ENCODE peak calls at places on chromosomes 16 and 17, in four cellular contexts. T, G, Y and Q are unnamed samples.

GRCh38 chr16:50771366-50771765 is 29.5 kb downstream of the CYLD start:
- DNase-seq in T (no peak), G (peak), Y (no peak), Q (no peak)

GRCh38 chr16:939941-940340 is 30.8 kb downstream of the LMF1 start:
- DNase-seq in T (no peak), G (no peak), Y (no peak), Q (no peak)

GRCh38 chr17:81404557-81405165 is 9.4 kb downstream of the BAHCC1 start:
- DNase-seq in T (no peak), G (peak), Y (no peak), Q (no peak)

GRCh38 chr17:3890082-3890892 is 2.6 kb downstream of the CAMKK1 start:
- DNase-seq in T (no peak), G (peak), Y (peak), Q (peak)

GRCh38 chr17:67143318-67143717 is 99.0 kb downstream of the CACNG1 start:
- DNase-seq in T (no peak), G (no peak), Y (no peak), Q (no peak)

GRCh38 chr17:81044764-81045589 is 10.0 kb downstream of the BAIAP2 start:
- DNase-seq in T (no peak), G (peak), Y (peak), Q (no peak)

GRCh38 chr16:85524630-85525463 is 88.3 kb upstream of the GSE1 start:
- DNase-seq in T (no peak), G (peak), Y (no peak), Q (no peak)

GRCh38 chr17:81733507-81734404 is 21.7 kb downstream of the SLC25A10 start:
- DNase-seq in T (peak), G (peak), Y (peak), Q (peak)

GRCh38 chr17:72725432-72726068 is 366.9 kb downstream of the SLC39A11 start:
- DNase-seq in T (peak), G (peak), Y (peak), Q (peak)

GRCh38 chr16:8103649-8104289 is 486.5 kb downstream of the TMEM114 start:
- DNase-seq in T (no peak), G (no peak), Y (no peak), Q (no peak)

GRCh38 chr16:21001262-21001661 is 100.7 kb downstream of the LYRM1 start:
- DNase-seq in T (no peak), G (peak), Y (no peak), Q (peak)
- TF ChIP-seq CTCF in T (peak), G (peak), Y (peak), Q (no peak)

DNA sequence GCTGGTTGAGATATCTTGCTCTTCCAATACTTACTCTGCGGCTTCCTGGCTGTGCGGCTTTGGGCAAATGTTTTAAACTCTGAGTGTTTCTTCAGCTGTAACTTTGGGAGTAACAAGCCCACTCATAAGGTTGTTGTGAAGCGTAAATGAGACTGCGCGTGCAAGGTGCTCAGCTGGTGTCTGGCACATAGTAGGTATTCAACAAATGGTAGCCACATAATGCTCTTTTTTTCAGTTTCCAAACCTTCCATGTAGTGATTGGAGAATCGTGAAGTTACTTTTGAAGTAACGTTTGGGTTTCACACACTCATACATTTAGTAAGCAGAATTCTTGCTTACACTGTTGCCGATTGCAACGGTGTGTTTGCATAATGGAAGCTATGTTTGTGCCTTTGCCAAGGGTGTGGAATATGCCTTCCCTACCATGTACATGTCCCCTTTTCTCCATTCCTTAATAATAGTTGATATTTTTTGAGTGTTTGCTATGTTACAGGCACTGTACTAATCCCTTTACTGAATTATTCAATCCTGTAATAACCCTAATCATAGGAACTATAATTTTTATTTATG is 829 bp downstream of the DHRS7B start:
- DNase-seq in T (no peak), G (peak), Y (no peak), Q (no peak)
- TF ChIP-seq CTCF in T (no peak), G (no peak), Y (no peak), Q (no peak)

GRCh38 chr17:57832299-57832698 is 17.5 kb downstream of the MRPS23 start:
- DNase-seq in T (no peak), G (no peak), Y (no peak), Q (no peak)

GRCh38 chr17:57833597-57833939 is 16.3 kb downstream of the MRPS23 start:
- DNase-seq in T (no peak), G (no peak), Y (no peak), Q (no peak)

GRCh38 chr17:57835333-57835900 is 14.4 kb downstream of the MRPS23 start:
- DNase-seq in T (no peak), G (no peak), Y (no peak), Q (no peak)

GRCh38 chr17:57832711-57833596 is 16.9 kb downstream of the MRPS23 start:
- DNase-seq in T (peak), G (peak), Y (peak), Q (peak)

DNA sequence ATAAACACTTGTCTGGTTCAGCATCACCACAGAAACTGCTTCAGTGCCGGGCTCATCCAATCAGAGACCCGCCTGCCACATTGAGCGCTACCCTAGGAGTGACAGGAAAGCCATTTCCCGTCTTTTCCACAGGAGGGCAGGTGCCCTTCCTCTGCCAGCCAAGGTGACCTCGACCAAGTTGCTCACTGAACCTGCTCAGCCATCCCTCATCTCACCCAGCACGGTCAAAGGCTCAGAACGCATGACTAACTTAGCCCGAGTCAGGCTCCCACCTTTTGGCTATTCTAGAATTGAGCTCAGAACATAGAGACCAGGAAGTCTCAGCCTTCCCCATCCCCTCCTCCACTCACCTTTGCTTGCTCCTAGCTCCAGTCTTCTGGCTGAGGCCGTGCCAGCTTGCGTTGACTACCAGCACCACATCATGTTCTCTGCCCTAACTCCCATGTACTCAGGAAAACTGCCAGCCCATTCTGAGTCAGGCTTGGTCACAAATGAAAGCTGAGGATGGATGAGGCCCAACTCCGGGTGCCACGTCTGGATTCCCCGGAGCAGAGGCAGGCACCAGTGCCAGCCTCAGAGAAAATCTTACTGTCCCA is 15.6 kb downstream of the MRPS23 start:
- DNase-seq in T (no peak), G (no peak), Y (no peak), Q (no peak)
- TF ChIP-seq CTCF in T (peak), G (peak), Y (no peak), Q (no peak)

GRCh38 chr16:82625066-82625968 is 1.5 kb upstream of the CDH13 start:
- DNase-seq in T (no peak), G (peak), Y (no peak), Q (no peak)

GRCh38 chr16:82621796-82622195 is 5.0 kb upstream of the CDH13 start:
- DNase-seq in T (no peak), G (no peak), Y (no peak), Q (no peak)
- TF ChIP-seq CTCF in T (no peak), G (peak), Y (no peak), Q (no peak)

DNA sequence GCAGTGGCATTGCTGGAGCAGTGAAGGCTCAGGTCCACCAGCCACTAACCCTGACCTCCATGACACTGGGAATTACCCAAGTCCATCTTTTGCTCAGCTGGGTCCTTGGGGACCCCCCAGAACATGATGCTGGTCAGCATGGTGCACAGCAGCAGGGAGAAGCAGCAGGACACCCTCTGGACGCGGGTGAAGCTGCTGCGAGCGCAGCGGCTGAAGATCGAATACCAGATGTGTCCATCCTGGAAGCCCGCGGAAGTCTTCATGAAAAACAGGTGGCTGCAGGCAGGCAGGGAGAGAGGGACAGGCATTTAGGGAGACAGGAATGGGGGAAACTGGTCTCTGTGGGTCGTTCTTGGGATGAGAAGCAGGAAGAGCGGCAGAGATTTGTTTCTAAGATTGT is 53.4 kb upstream of the GCSH start:
- DNase-seq in T (no peak), G (no peak), Y (no peak), Q (no peak)
- TF ChIP-seq CTCF in T (no peak), G (no peak), Y (no peak), Q (no peak)

GRCh38 chr16:88063201-88063773 is 112.1 kb downstream of the BANP start:
- DNase-seq in T (no peak), G (peak), Y (no peak), Q (no peak)
- TF ChIP-seq CTCF in T (no peak), G (peak), Y (peak), Q (no peak)

GRCh38 chr17:74748529-74749261 is at the start of gene NHERF1:
- DNase-seq in T (peak), G (peak), Y (peak), Q (peak)
- TF ChIP-seq CTCF in T (peak), G (no peak), Y (no peak), Q (peak)

GRCh38 chr17:17479209-17479608 is 2.4 kb downstream of the MED9 start:
- DNase-seq in T (no peak), G (peak), Y (no peak), Q (no peak)
- TF ChIP-seq CTCF in T (no peak), G (no peak), Y (no peak), Q (no peak)

GRCh38 chr17:29613371-29613837 is 9.3 kb downstream of the CORO6 start:
- DNase-seq in T (peak), G (peak), Y (peak), Q (peak)
- TF ChIP-seq CTCF in T (peak), G (peak), Y (peak), Q (peak)

DNA sequence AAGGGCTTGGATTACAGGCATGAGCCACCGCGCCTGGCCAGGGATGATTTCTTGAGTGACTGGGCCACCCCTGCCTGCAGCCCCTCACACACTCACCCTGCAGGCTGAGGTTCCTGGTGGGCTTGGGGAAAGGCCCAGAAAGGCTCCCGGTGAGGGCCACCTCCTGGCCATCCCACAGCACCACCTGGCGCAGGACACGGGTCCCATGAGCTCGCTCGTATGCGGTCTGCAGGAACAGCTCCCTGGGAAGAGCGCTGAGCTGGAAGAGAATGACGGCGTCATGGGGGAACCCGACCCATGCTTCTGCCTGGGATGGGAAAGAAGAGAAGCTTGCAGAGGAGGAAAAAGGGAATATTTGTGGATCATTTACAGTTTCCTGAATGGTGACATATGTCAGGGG is 59.3 kb downstream of the RMI2 start:
- DNase-seq in T (no peak), G (no peak), Y (no peak), Q (no peak)
- TF ChIP-seq CTCF in T (no peak), G (no peak), Y (no peak), Q (no peak)